ENCODE peak calls at places on chromosome X, in six cellular contexts. U is HL-60; T is neural progenitor cell; S is CD8-positive, alpha-beta T cell; E is uterus; M is A549. O is an unnamed sample.

GRCh38 chrX:108186811-108187210 is 95.2 kb downstream of the ATG4A start:
- DNase-seq in U (no peak), M (peak), E (no peak), T (no peak), S (no peak), O (peak)

GRCh38 chrX:103791826-103792458 is 15.3 kb downstream of the PLP1 start:
- DNase-seq in E (no peak), T (no peak), M (no peak), S (no peak), U (no peak), O (no peak)

GRCh38 chrX:98338544-98338943 is 1454.8 kb downstream of the RPA4 start:
- DNase-seq in U (no peak), E (no peak), S (no peak), T (no peak), M (no peak), O (no peak)

GRCh38 chrX:113929004-113929403 is 654.9 kb upstream of the HTR2C start:
- DNase-seq in T (peak), S (no peak), E (no peak), M (peak), U (peak), O (peak)

GRCh38 chrX:2608638-2609430 is 82.3 kb upstream of the CD99 start:
- DNase-seq in M (peak), E (peak), S (peak), T (peak), U (no peak), O (peak)

GRCh38 chrX:17738002-17738713 is 865 bp downstream of the SCML1 start:
- DNase-seq in T (peak), S (peak), M (no peak), U (no peak), E (peak), O (no peak)

GRCh38 chrX:40175416-40176255 is 77.9 kb upstream of the BCOR start:
- DNase-seq in S (peak), U (peak), M (peak), E (peak), T (peak), O (no peak)

GRCh38 chrX:103157511-103158316 is 57.2 kb upstream of the BEX4 start:
- DNase-seq in S (no peak), T (peak), E (no peak), M (peak), U (peak), O (no peak)

GRCh38 chrX:39855748-39856129 is 242.0 kb downstream of the BCOR start:
- DNase-seq in E (no peak), T (no peak), U (no peak), S (peak), M (peak), O (peak)

GRCh38 chrX:40109288-40110008 is 11.7 kb upstream of the BCOR start:
- DNase-seq in S (no peak), M (peak), U (no peak), T (peak), E (peak), O (no peak)

GRCh38 chrX:33336783-33337182 is 125.4 kb upstream of the DMD start:
- DNase-seq in M (no peak), T (peak), U (no peak), S (no peak), E (no peak), O (peak)

GRCh38 chrX:69163936-69164741 is 1.1 kb downstream of the PJA1 start:
- DNase-seq in S (peak), E (no peak), M (no peak), T (no peak), U (no peak), O (peak)

GRCh38 chrX:115690554-115691216 is 129.7 kb downstream of the PLS3 start:
- DNase-seq in U (no peak), S (no peak), M (peak), E (peak), T (peak), O (peak)

GRCh38 chrX:133550665-133551064 is 135.4 kb upstream of the GPC4 start:
- DNase-seq in M (no peak), U (no peak), E (no peak), S (no peak), T (no peak), O (no peak)

GRCh38 chrX:44025611-44026010 is 52.4 kb upstream of the NDP start:
- DNase-seq in T (no peak), U (no peak), M (no peak), E (no peak), S (no peak), O (no peak)

GRCh38 chrX:1249101-1249887 is 19.3 kb upstream of the CSF2RA start:
- DNase-seq in T (peak), S (peak), U (peak), E (peak), M (no peak), O (no peak)

GRCh38 chrX:16873106-16873505 is 2.9 kb upstream of the RBBP7 start:
- DNase-seq in S (no peak), M (no peak), E (no peak), U (no peak), T (no peak), O (no peak)

GRCh38 chrX:84339507-84340364 is 151.7 kb upstream of the RPS6KA6 start:
- DNase-seq in T (peak), U (no peak), S (no peak), M (peak), E (no peak), O (peak)

GRCh38 chrX:22148565-22148964 is 116.4 kb downstream of the PHEX start:
- DNase-seq in E (no peak), T (no peak), U (no peak), M (no peak), S (no peak), O (no peak)

GRCh38 chrX:15242899-15243555 is 26.9 kb downstream of the ASB9 start:
- DNase-seq in M (peak), E (no peak), U (no peak), S (peak), T (peak), O (peak)

GRCh38 chrX:103586314-103586646 is 965 bp downstream of the TCEAL4 start:
- DNase-seq in T (no peak), S (no peak), E (peak), M (no peak), U (no peak), O (no peak)

GRCh38 chrX:87516716-87517115 is 886 bp upstream of the KLHL4 start:
- DNase-seq in S (no peak), M (no peak), T (no peak), U (no peak), E (no peak), O (peak)

GRCh38 chrX:112391313-112391712 is 288.4 kb downstream of the LHFPL1 start:
- DNase-seq in T (no peak), E (no peak), M (no peak), U (no peak), S (no peak), O (no peak)

GRCh38 chrX:13087322-13088154 is 43.1 kb upstream of the FAM9C start:
- DNase-seq in E (no peak), U (peak), S (no peak), T (no peak), M (no peak), O (peak)

GRCh38 chrX:39965051-39965573 is 132.6 kb downstream of the BCOR start:
- DNase-seq in S (no peak), T (no peak), E (no peak), M (no peak), U (no peak), O (no peak)

GRCh38 chrX:148504412-148504950 is 4.1 kb downstream of the AFF2 start:
- DNase-seq in U (no peak), E (no peak), S (no peak), T (peak), M (no peak), O (no peak)

GRCh38 chrX:113675278-113675677 is 834.6 kb upstream of the AMOT start:
- DNase-seq in E (no peak), U (no peak), T (no peak), M (no peak), S (no peak), O (peak)

GRCh38 chrX:2848806-2849420 is 20.2 kb downstream of the GYG2 start:
- DNase-seq in S (no peak), T (no peak), M (no peak), U (no peak), E (no peak), O (peak)

GRCh38 chrX:154714925-154715324 is 36.0 kb downstream of the GAB3 start:
- DNase-seq in U (no peak), M (peak), S (no peak), E (no peak), T (peak), O (peak)

GRCh38 chrX:12526296-12526695 is 264.9 kb upstream of the PRPS2 start:
- DNase-seq in E (no peak), M (no peak), S (no peak), T (peak), U (no peak), O (no peak)

GRCh38 chrX:39682778-39683177 is 415.0 kb downstream of the BCOR start:
- DNase-seq in T (no peak), S (no peak), E (no peak), M (no peak), U (no peak), O (no peak)

GRCh38 chrX:125131146-125131545 is 188.5 kb upstream of the TEX13C start:
- DNase-seq in T (peak), S (no peak), E (no peak), U (no peak), M (no peak), O (peak)

GRCh38 chrX:130994671-130995070 is 63.5 kb upstream of the ARHGAP36 start:
- DNase-seq in S (no peak), T (peak), U (no peak), M (peak), E (no peak), O (no peak)

GRCh38 chrX:108735087-108735679 is 1.2 kb downstream of the IRS4 start:
- DNase-seq in E (no peak), M (peak), U (no peak), T (peak), S (no peak), O (no peak)

GRCh38 chrX:63686878-63687714 is 97.9 kb downstream of the ARHGEF9 start:
- DNase-seq in E (no peak), S (no peak), M (peak), T (peak), U (peak), O (peak)

GRCh38 chrX:131821945-131822622 is 201.0 kb upstream of the STK26 start:
- DNase-seq in M (no peak), U (no peak), E (peak), T (no peak), S (no peak), O (no peak)

GRCh38 chrX:153635788-153636668 is 11.0 kb upstream of the DUSP9 start:
- DNase-seq in T (peak), U (peak), S (no peak), E (no peak), M (peak), O (no peak)

GRCh38 chrX:16869393-16870094 is 618 bp downstream of the RBBP7 start:
- DNase-seq in S (peak), U (no peak), T (peak), M (no peak), E (no peak), O (peak)

GRCh38 chrX:120251471-120252011 is 929 bp downstream of the ZBTB33 start:
- DNase-seq in U (peak), S (peak), E (peak), T (peak), M (peak), O (peak)

GRCh38 chrX:40423299-40423698 is 157.5 kb upstream of the ATP6AP2 start:
- DNase-seq in T (peak), M (no peak), U (no peak), S (no peak), E (no peak), O (no peak)

DNA sequence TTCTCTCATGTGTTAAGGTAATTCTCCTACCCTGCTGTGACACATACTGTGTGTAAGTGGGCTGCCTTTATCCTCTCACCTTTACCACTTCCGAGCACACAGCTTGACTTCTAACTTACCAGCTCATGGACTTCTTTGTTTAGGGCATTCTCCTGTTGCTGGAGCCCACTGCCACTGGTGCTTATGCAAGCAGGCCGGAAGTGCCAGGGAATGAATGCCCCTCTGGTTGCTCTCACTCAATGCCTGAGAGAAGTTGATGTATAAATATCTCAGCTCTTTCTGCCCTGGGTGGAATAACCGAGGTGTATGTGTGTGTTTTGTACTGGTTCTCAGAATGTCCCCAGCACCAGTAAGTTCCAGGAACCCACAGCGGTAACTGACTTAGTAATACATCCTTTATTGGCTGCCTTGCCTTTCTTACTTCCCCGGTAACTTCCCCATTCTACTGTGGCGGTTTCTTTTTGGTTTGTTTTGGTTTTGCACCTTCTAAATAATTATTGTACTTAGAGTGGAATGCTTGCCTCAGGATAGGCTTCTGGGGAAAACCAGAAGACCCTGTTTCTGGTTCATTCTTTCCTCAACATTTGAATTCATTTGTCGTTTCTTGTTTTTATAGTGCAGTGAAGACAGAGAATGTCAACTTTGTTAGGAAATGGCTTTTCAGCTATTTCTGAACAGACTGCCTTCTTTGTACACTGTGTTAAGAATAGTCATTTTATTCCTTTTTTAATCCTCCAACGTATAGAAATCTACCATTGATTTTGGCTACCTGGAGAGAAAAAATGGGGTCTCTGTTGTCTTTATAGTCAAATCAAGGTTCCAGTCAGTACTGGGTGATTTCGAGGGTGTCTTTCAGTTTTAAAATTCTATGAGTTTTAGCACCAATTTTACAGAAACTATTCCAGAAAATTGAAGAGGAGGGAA is 45.4 kb downstream of the CXorf58 start:
- DNase-seq in M (no peak), E (no peak), S (peak), U (no peak), T (peak), O (no peak)
- H3K27ac ChIP-seq in M (peak), E (no peak), S (peak), U (peak), T (no peak), O (no peak)

GRCh38 chrX:51182545-51182944 is 150.1 kb upstream of the NUDT10 start:
- DNase-seq in S (no peak), U (no peak), T (peak), M (no peak), E (no peak), O (no peak)
- TF ChIP-seq CTCF in S (no peak), U (no peak), T (peak), M (no peak), E (no peak), O (no peak)

GRCh38 chrX:19739683-19740082 is 147.7 kb downstream of the SH3KBP1 start:
- DNase-seq in U (no peak), T (peak), E (peak), S (no peak), M (peak), O (peak)
- H3K27ac ChIP-seq in U (peak), T (no peak), E (no peak), S (no peak), M (no peak), O (no peak)

GRCh38 chrX:134602410-134602809 is 55.9 kb downstream of the PLAC1 start:
- DNase-seq in E (no peak), M (no peak), S (no peak), U (no peak), T (no peak), O (no peak)

GRCh38 chrX:134603806-134604700 is 54.2 kb downstream of the PLAC1 start:
- DNase-seq in U (peak), T (no peak), E (peak), M (peak), S (no peak), O (peak)

GRCh38 chrX:134607523-134607922 is 50.7 kb downstream of the PLAC1 start:
- DNase-seq in S (no peak), U (no peak), T (no peak), M (no peak), E (no peak), O (no peak)

GRCh38 chrX:134608153-134608552 is 50.1 kb downstream of the PLAC1 start:
- DNase-seq in T (no peak), S (no peak), U (no peak), E (no peak), M (no peak), O (no peak)

GRCh38 chrX:134604701-134605271 is 53.5 kb downstream of the PLAC1 start:
- DNase-seq in E (no peak), S (no peak), U (no peak), T (no peak), M (peak), O (peak)
- TF ChIP-seq CTCF in E (no peak), S (no peak), U (no peak), T (no peak), M (no peak), O (no peak)

GRCh38 chrX:23612846-23613245 is 54.4 kb upstream of the PRDX4 start:
- DNase-seq in E (no peak), S (no peak), M (no peak), U (no peak), T (no peak), O (no peak)
- H3K27ac ChIP-seq in E (no peak), S (no peak), M (no peak), U (no peak), T (no peak), O (no peak)

DNA sequence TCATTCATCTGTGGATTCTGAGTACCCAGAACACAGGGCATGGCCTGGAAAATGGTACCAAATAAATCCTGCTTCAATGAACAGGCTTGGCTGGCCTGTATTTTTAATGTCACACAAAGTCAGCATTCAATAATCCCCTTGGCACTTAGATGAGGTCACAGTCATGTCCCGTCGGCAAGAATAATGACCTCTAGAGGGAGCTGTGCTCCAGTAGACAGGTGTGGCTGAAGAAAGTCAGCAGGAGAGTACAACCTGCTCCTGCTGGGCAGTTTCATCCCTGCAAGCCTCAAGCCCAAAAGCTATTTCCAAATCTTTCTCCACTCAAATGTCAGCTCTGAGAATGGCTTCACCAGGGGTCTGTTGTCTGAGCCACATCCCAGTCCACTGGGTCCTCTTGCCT is 404.0 kb upstream of the F9 start:
- DNase-seq in T (peak), U (no peak), S (no peak), M (no peak), E (no peak), O (no peak)
- TF ChIP-seq CTCF in T (peak), U (no peak), S (no peak), M (peak), E (no peak), O (no peak)

DNA sequence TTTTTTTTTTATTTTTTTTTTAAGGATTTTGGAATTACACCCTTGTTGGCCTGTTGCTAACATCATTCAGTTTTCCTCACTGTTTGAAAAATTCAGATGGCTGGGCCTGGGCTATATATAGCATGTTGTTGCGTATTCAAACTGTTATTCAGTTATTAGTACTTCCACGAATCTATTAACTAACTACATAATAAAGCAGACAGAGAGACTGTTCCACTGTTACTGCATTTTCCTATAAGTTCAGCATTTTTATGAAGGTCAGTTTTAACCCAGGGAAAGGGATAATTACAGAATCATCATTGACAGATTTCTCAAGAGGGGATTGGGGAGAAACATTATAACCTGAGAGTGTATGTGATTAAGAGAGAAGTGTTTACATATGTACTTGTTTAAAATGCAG is 3.1 kb downstream of the DOCK11 start:
- DNase-seq in S (no peak), T (no peak), E (no peak), M (no peak), U (no peak), O (no peak)
- H3K27ac ChIP-seq in S (no peak), T (no peak), E (no peak), M (no peak), U (peak), O (no peak)

GRCh38 chrX:55011294-55011693 is 11.1 kb downstream of the APEX2 start:
- DNase-seq in M (no peak), T (no peak), S (no peak), E (no peak), U (no peak), O (no peak)
- TF ChIP-seq CTCF in M (peak), T (peak), S (peak), E (no peak), U (no peak), O (no peak)

O was measured in RWPE1.